ENCODE peak calls at places on chromosome 3, in eight cellular contexts. E is CD4-positive, alpha-beta T cell; O is lower lobe of right lung; P is brain microvascular endothelial cell; Z is left lung; W is esophagus squamous epithelium; K is K562; N is fibroblast of lung. S is an unnamed sample.
A peak's percentile ranks its signal among the peaks of the same experiment; 100 is the strongest.

GRCh38 chr3:130933801-130934345 is 40.0 kb downstream of the ATP2C1 start:
- DNase-seq in E (no peak), N (peak; percentile 77), W (no peak), P (no peak), O (no peak), K (no peak), Z (no peak), S (no peak)

GRCh38 chr3:114527036-114527644 is 233.3 kb downstream of the TIGIT start:
- DNase-seq in W (no peak), E (no peak), K (peak; percentile 7), O (no peak), P (no peak), Z (no peak), N (peak; percentile 13), S (no peak)

GRCh38 chr3:43013256-43013655 is 34.1 kb downstream of the GASK1A start:
- DNase-seq in Z (no peak), E (no peak), K (no peak), W (no peak), O (no peak), N (no peak), P (no peak), S (no peak)

GRCh38 chr3:156010829-156011228 is 109.5 kb upstream of the KCNAB1 start:
- DNase-seq in K (peak; percentile 14), W (no peak), E (no peak), Z (no peak), O (no peak), P (no peak), N (no peak), S (peak; percentile 11)

GRCh38 chr3:188947401-188947982 is 224.3 kb upstream of the TPRG1 start:
- DNase-seq in E (no peak), K (peak; percentile 61), W (no peak), N (peak; percentile 81), Z (peak; percentile 92), O (peak; percentile 88), P (peak; percentile 74), S (peak; percentile 82)

GRCh38 chr3:181715601-181716340 is 4.0 kb downstream of the SOX2 start:
- DNase-seq in E (no peak), O (no peak), W (no peak), P (no peak), Z (no peak), K (no peak), N (peak; percentile 74), S (no peak)

GRCh38 chr3:13018039-13018431 is 55.2 kb downstream of the IQSEC1 start:
- DNase-seq in N (no peak), P (no peak), K (no peak), W (no peak), Z (no peak), O (peak; percentile 59), E (no peak), S (peak; percentile 37)

GRCh38 chr3:71495708-71496472 is 87.6 kb downstream of the FOXP1 start:
- DNase-seq in K (peak; percentile 20), Z (no peak), O (no peak), W (no peak), N (peak; percentile 94), E (no peak), P (peak; percentile 96), S (no peak)

GRCh38 chr3:135905058-135905724 is 60.3 kb upstream of the PPP2R3A start:
- DNase-seq in O (no peak), P (no peak), W (no peak), N (peak; percentile 23), K (no peak), Z (no peak), E (no peak), S (no peak)

GRCh38 chr3:194053136-194053535 is 82.8 kb upstream of the HES1 start:
- DNase-seq in E (no peak), K (no peak), O (no peak), W (no peak), Z (no peak), P (no peak), N (peak; percentile 20), S (no peak)

GRCh38 chr3:187870360-187871203 is 125.3 kb upstream of the BCL6 start:
- DNase-seq in N (no peak), W (no peak), O (no peak), K (no peak), P (no peak), Z (no peak), E (no peak), S (no peak)

GRCh38 chr3:157170861-157171260 is 10.9 kb upstream of the CCNL1 start:
- DNase-seq in P (no peak), E (no peak), W (no peak), K (no peak), Z (no peak), N (no peak), O (no peak), S (no peak)

GRCh38 chr3:193930247-193930646 is 205.7 kb upstream of the HES1 start:
- DNase-seq in K (no peak), N (no peak), O (no peak), Z (no peak), E (no peak), W (no peak), P (no peak), S (no peak)

GRCh38 chr3:144683065-144683464 is 711.4 kb downstream of the DIPK2A start:
- DNase-seq in N (no peak), K (no peak), P (no peak), E (no peak), O (no peak), W (no peak), Z (no peak), S (no peak)

GRCh38 chr3:86923071-86923476 is 67.9 kb downstream of the VGLL3 start:
- DNase-seq in E (no peak), P (peak; percentile 69), K (no peak), O (no peak), Z (no peak), W (no peak), N (peak; percentile 85), S (no peak)

GRCh38 chr3:68504185-68504584 is 428.2 kb downstream of the TAFA4 start:
- DNase-seq in K (no peak), P (no peak), E (no peak), O (no peak), N (no peak), W (no peak), Z (no peak), S (no peak)

GRCh38 chr3:173745952-173746682 is 348.6 kb downstream of the NLGN1 start:
- DNase-seq in O (no peak), E (no peak), K (no peak), N (peak; percentile 77), W (no peak), Z (no peak), P (peak; percentile 82), S (no peak)

GRCh38 chr3:193782280-193782654 is 189.3 kb downstream of the OPA1 start:
- DNase-seq in K (no peak), W (no peak), E (no peak), O (peak; percentile 57), N (peak; percentile 84), Z (no peak), P (no peak), S (no peak)

GRCh38 chr3:107404727-107405519 is 27.7 kb downstream of the CCDC54 start:
- DNase-seq in N (peak; percentile 86), P (peak; percentile 48), W (no peak), K (no peak), E (no peak), O (no peak), Z (no peak), S (no peak)

GRCh38 chr3:37833790-37834189 is 27.9 kb upstream of the CTDSPL start:
- DNase-seq in P (no peak), E (no peak), N (no peak), Z (no peak), K (no peak), W (no peak), O (no peak), S (peak; percentile 39)
- TF ChIP-seq CTCF in P (peak; percentile 31), E (no peak), N (no peak), Z (no peak), K (peak; percentile 17), W (no peak), O (peak; percentile 24), S (peak; percentile 68)

DNA sequence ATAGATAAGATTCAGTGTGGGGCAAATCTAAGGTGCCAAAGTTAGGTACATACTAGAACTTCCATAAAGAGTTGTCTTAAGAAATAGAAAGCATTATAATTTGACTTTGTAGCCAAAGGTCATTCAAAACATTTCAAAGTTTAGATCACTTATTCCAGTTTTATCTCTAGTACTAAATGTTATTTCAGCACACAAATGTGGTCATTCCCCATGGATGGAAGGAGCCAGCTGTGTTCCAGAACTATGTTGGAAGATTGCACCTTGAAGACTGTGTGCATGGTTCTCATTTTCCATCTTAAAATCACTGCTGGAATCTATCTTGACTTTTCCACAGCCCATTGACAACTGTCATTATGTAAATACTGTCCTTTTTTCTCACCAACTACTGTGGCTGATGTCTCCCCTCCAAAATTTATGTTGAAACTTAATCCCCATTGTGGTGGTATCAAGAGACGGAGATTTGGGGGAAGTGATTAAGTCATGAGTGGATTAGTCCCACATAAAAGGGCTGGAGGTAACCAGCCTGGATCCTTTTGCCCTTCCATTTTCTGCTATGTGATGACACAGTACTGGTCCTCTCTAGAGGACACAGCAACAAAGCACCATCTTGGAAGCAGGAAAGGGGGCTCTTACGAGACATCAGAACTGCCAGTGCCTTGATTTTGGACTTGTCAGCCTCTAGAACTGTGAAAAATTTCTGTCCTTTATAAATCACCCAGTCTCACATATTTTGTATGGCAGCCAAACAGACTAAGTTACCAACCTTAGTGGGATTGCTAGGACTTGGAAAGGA is 24.0 kb downstream of the TGFBR2 start:
- DNase-seq in O (no peak), N (no peak), E (no peak), Z (no peak), P (no peak), K (no peak), W (no peak), S (no peak)
- H3K27ac ChIP-seq in O (peak overlapping the region; percentile 64), N (no peak overlapping the region), E (peak overlapping the region; percentile 90), Z (peak overlapping the region; percentile 90), P (peak overlapping the region; percentile 48), K (no peak overlapping the region), W (peak overlapping the region; percentile 55), S (no peak overlapping the region)

GRCh38 chr3:50550079-50550736 is 17.3 kb downstream of the C3orf18 start:
- DNase-seq in K (peak; percentile 66), O (peak; percentile 71), E (peak; percentile 56), N (no peak), P (peak; percentile 32), W (no peak), Z (no peak), S (peak; percentile 76)
- TF ChIP-seq CTCF in K (peak; percentile 74), O (peak; percentile 89), E (peak; percentile 85), N (peak; percentile 55), P (peak; percentile 85), W (peak; percentile 53), Z (peak; percentile 83), S (peak; percentile 79)

GRCh38 chr3:150757364-150757763 is 5.6 kb downstream of the SIAH2 start:
- DNase-seq in N (no peak), P (no peak), E (no peak), Z (no peak), W (no peak), K (no peak), O (no peak), S (no peak)

GRCh38 chr3:150756491-150757059 is 6.4 kb downstream of the SIAH2 start:
- DNase-seq in E (no peak), P (no peak), O (no peak), K (no peak), W (no peak), Z (no peak), N (no peak), S (no peak)

GRCh38 chr3:150754896-150755295 is 8.1 kb downstream of the SIAH2 start:
- DNase-seq in K (no peak), W (no peak), Z (no peak), P (no peak), O (no peak), N (no peak), E (no peak), S (no peak)

GRCh38 chr3:150757768-150758167 is 5.2 kb downstream of the SIAH2 start:
- DNase-seq in K (no peak), E (no peak), O (no peak), P (no peak), N (no peak), Z (no peak), W (no peak), S (no peak)

GRCh38 chr3:150755902-150756301 is 7.1 kb downstream of the SIAH2 start:
- DNase-seq in O (no peak), Z (no peak), E (no peak), K (no peak), P (no peak), W (no peak), N (no peak), S (no peak)
- H3K27ac ChIP-seq in O (no peak overlapping the region), Z (peak overlapping the region; percentile 4), E (no peak overlapping the region), K (no peak overlapping the region), P (no peak overlapping the region), W (no peak overlapping the region), N (no peak overlapping the region), S (no peak overlapping the region)